ENCODE peak calls at places on chromosomes 12 and 14, in seven cellular contexts. Y, L, M, A, S, E and I are unnamed samples.

GRCh38 chr12:12684375-12685106 is 11.4 kb downstream of the GPR19 start:
- DNase-seq in Y (no peak), L (no peak), M (peak; percentile 17), A (peak; percentile 75), S (no peak), E (peak; percentile 83), I (peak; percentile 70)

GRCh38 chr14:104248203-104249055 is 110.0 kb downstream of the KIF26A start:
- DNase-seq in Y (peak; percentile 68), L (no peak), M (no peak), A (no peak), S (no peak), E (no peak), I (no peak)

GRCh38 chr12:81896771-81897170 is 137.6 kb upstream of the PPFIA2 start:
- DNase-seq in Y (no peak), L (no peak), M (peak; percentile 5), A (peak; percentile 23), S (no peak), E (peak; percentile 13), I (no peak)

GRCh38 chr14:100873083-100873482 is 30.4 kb downstream of the RTL1 start:
- DNase-seq in Y (no peak), L (no peak), M (no peak), A (peak; percentile 6), S (no peak), E (no peak), I (no peak)

GRCh38 chr14:101559624-101560533 is 1.4 kb upstream of the DIO3 start:
- DNase-seq in Y (peak; percentile 88), L (no peak), M (no peak), A (peak; percentile 58), S (no peak), E (peak; percentile 59), I (peak; percentile 32)

GRCh38 chr12:48197549-48197966 is 5.5 kb downstream of the OR10AD1 start:
- DNase-seq in Y (no peak), L (no peak), M (peak; percentile 43), A (no peak), S (peak; percentile 40), E (no peak), I (peak; percentile 16)

GRCh38 chr12:89353823-89354629 is 1.7 kb upstream of the DUSP6 start:
- DNase-seq in Y (peak; percentile 98), L (peak; percentile 53), M (peak; percentile 48), A (peak; percentile 68), S (peak; percentile 70), E (peak; percentile 78), I (peak; percentile 53)

GRCh38 chr12:13152281-13152680 is 44.2 kb upstream of the EMP1 start:
- DNase-seq in Y (no peak), L (no peak), M (no peak), A (no peak), S (no peak), E (no peak), I (no peak)

GRCh38 chr12:39912211-39912980 is 193.5 kb downstream of the SLC2A13 start:
- DNase-seq in Y (no peak), L (no peak), M (no peak), A (no peak), S (no peak), E (no peak), I (no peak)

GRCh38 chr12:66837311-66837627 is 158.4 kb upstream of the GRIP1 start:
- DNase-seq in Y (no peak), L (no peak), M (no peak), A (no peak), S (no peak), E (no peak), I (no peak)

GRCh38 chr14:54776361-54777001 is 126.1 kb downstream of the GCH1 start:
- DNase-seq in Y (no peak), L (peak; percentile 10), M (no peak), A (no peak), S (peak; percentile 48), E (peak; percentile 41), I (no peak)

GRCh38 chr14:81161088-81161487 is 59.7 kb downstream of the GTF2A1 start:
- DNase-seq in Y (no peak), L (no peak), M (no peak), A (no peak), S (no peak), E (no peak), I (no peak)

GRCh38 chr12:78885466-78885865 is 20.9 kb downstream of the SYT1 start:
- DNase-seq in Y (no peak), L (no peak), M (no peak), A (peak; percentile 42), S (no peak), E (no peak), I (no peak)

GRCh38 chr14:25833341-25834121 is 764.3 kb downstream of the NOVA1 start:
- DNase-seq in Y (no peak), L (no peak), M (peak; percentile 10), A (peak; percentile 65), S (no peak), E (peak; percentile 73), I (peak; percentile 41)

GRCh38 chr12:113439606-113440030 is 17.4 kb downstream of the SDSL start:
- DNase-seq in Y (peak; percentile 15), L (no peak), M (peak; percentile 59), A (peak; percentile 86), S (peak; percentile 47), E (peak; percentile 83), I (peak; percentile 73)

GRCh38 chr12:65892905-65893304 is 68.6 kb downstream of the HMGA2 start:
- DNase-seq in Y (no peak), L (no peak), M (no peak), A (no peak), S (peak; percentile 20), E (no peak), I (no peak)

GRCh38 chr12:47343684-47344567 is 264.2 kb upstream of the AMIGO2 start:
- DNase-seq in Y (no peak), L (no peak), M (no peak), A (no peak), S (no peak), E (no peak), I (no peak)

GRCh38 chr14:62280366-62280765 is 518.1 kb downstream of the SNAPC1 start:
- DNase-seq in Y (no peak), L (no peak), M (no peak), A (no peak), S (no peak), E (no peak), I (no peak)

GRCh38 chr14:89973234-89973823 is 17.6 kb downstream of the TDP1 start:
- DNase-seq in Y (no peak), L (peak; percentile 23), M (peak; percentile 58), A (peak; percentile 82), S (peak; percentile 46), E (peak; percentile 77), I (peak; percentile 66)

GRCh38 chr12:76158518-76159321 is 74.2 kb upstream of the NAP1L1 start:
- DNase-seq in Y (no peak), L (peak; percentile 19), M (peak; percentile 62), A (peak; percentile 57), S (peak; percentile 68), E (peak; percentile 62), I (peak; percentile 50)

GRCh38 chr14:68333265-68333664 is 459.6 kb downstream of the ZFP36L1 start:
- DNase-seq in Y (no peak), L (no peak), M (peak; percentile 48), A (no peak), S (no peak), E (no peak), I (no peak)

GRCh38 chr14:38705220-38705619 is 397.8 kb downstream of the SEC23A start:
- DNase-seq in Y (no peak), L (no peak), M (no peak), A (peak; percentile 41), S (no peak), E (no peak), I (no peak)

GRCh38 chr12:52951640-52952039 is 2.7 kb downstream of the KRT18 start:
- DNase-seq in Y (no peak), L (no peak), M (no peak), A (no peak), S (no peak), E (no peak), I (no peak)

GRCh38 chr12:52950553-52950952 is 1.6 kb downstream of the KRT18 start:
- DNase-seq in Y (no peak), L (no peak), M (no peak), A (no peak), S (no peak), E (no peak), I (no peak)

GRCh38 chr12:52951126-52951525 is 2.2 kb downstream of the KRT18 start:
- DNase-seq in Y (no peak), L (no peak), M (no peak), A (no peak), S (no peak), E (no peak), I (no peak)

GRCh38 chr12:52953181-52953841 is 4.4 kb downstream of the KRT18 start:
- DNase-seq in Y (no peak), L (no peak), M (no peak), A (no peak), S (no peak), E (no peak), I (no peak)

DNA sequence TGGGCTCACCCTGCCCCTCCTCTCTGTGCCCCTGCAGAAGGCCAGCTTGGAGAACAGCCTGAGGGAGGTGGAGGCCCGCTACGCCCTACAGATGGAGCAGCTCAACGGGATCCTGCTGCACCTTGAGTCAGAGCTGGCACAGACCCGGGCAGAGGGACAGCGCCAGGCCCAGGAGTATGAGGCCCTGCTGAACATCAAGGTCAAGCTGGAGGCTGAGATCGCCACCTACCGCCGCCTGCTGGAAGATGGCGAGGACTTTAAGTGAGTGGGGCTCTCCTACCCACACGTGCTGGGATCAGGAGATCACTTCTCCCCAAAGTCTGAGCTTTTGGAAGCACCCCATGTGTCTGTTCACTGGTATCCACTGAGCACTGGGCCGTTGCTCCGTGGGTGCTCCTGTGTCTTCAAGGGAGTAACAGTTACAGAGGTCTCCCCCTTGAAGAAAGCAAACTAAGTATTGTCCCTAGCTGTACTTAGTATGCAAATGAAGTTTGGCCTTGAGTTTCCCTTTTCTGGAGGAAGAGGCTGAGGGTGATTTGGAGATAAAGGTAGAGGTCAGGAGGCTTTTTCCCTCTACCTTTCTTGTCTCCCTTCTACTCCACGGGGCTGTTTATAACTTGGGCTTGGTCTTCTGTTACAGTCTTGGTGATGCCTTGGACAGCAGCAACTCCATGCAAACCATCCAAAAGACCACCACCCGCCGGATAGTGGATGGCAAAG is 3.3 kb downstream of the KRT18 start:
- DNase-seq in Y (peak; percentile 77), L (no peak), M (no peak), A (no peak), S (no peak), E (no peak), I (no peak)
- TF ChIP-seq CTCF in Y (peak; percentile 16), L (no peak), M (peak; percentile 59), A (no peak), S (peak; percentile 3), E (peak; percentile 24), I (no peak)

DNA sequence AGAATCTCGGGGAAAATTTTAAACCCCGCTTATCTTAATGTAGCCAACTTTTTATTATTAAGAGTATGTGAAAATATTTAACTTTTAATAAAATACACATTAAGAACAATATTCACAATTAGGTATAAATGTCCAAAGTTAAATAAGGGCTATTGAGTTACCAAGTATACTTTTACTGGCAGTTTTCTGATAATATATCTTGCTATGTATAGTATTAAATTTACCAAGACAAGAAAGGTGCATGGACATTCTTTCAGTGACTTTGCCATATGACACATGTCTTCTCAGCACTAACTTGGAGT is 115.4 kb downstream of the MON2 start:
- DNase-seq in Y (no peak), L (no peak), M (no peak), A (no peak), S (no peak), E (no peak), I (no peak)
- TF ChIP-seq CTCF in Y (no peak), L (peak; percentile 50), M (peak; percentile 3), A (peak; percentile 28), S (no peak), E (no peak), I (no peak)

GRCh38 chr12:92629349-92630065 is 73.3 kb upstream of the PLEKHG7 start:
- DNase-seq in Y (no peak), L (no peak), M (no peak), A (no peak), S (no peak), E (peak; percentile 48), I (no peak)
- TF ChIP-seq CTCF in Y (no peak), L (no peak), M (no peak), A (no peak), S (no peak), E (no peak), I (no peak)

GRCh38 chr14:66507722-66508546 is at the start of gene GPHN:
- DNase-seq in Y (peak; percentile 97), L (peak; percentile 79), M (no peak), A (peak; percentile 96), S (peak; percentile 90), E (peak; percentile 97), I (peak; percentile 85)
- TF ChIP-seq CTCF in Y (no peak), L (no peak), M (no peak), A (no peak), S (peak; percentile 29), E (peak; percentile 23), I (peak; percentile 39)